ENCODE peak calls at places on chromosomes 6 and 20, in nine cellular contexts. O is transverse colon, T is SK-N-SH, H is upper lobe of left lung, E is ovary, K is stomach, L is H1, S is sigmoid colon, N is K562. F is an unnamed sample.

GRCh38 chr6:159701413-159701999 is 8.5 kb upstream of the SOD2 start:
- DNase-seq in O (no peak), T (no peak), H (no peak), E (no peak), K (no peak), L (no peak), S (peak; percentile 80), N (no peak), F (no peak)

GRCh38 chr20:45998337-45998736 is 10.4 kb upstream of the MMP9 start:
- DNase-seq in O (no peak), T (no peak), H (peak; percentile 64), E (no peak), K (no peak), L (no peak), S (peak; percentile 61), N (no peak), F (no peak)

GRCh38 chr6:116035616-116036015 is 25.1 kb downstream of the FRK start:
- DNase-seq in O (no peak), T (no peak), H (no peak), E (no peak), K (no peak), L (no peak), S (no peak), N (no peak), F (no peak)

GRCh38 chr20:18926972-18927371 is 113.4 kb downstream of the SCP2D1 start:
- DNase-seq in O (no peak), T (no peak), H (no peak), E (no peak), K (no peak), L (no peak), S (no peak), N (no peak), F (no peak)

GRCh38 chr6:47165918-47166317 is 123.8 kb upstream of the ADGRF1 start:
- DNase-seq in O (no peak), T (no peak), H (no peak), E (no peak), K (no peak), L (no peak), S (no peak), N (no peak), F (no peak)

GRCh38 chr6:17280552-17281090 is 540 bp upstream of the RBM24 start:
- DNase-seq in O (peak; percentile 38), T (peak; percentile 66), H (no peak), E (peak; percentile 54), K (peak; percentile 30), L (peak; percentile 76), S (peak; percentile 77), N (no peak), F (peak; percentile 61)

GRCh38 chr20:47720636-47721427 is 64.4 kb downstream of the SULF2 start:
- DNase-seq in O (no peak), T (no peak), H (no peak), E (no peak), K (no peak), L (no peak), S (no peak), N (no peak), F (no peak)

GRCh38 chr6:44176935-44177509 is 18.4 kb downstream of the CAPN11 start:
- DNase-seq in O (no peak), T (no peak), H (no peak), E (no peak), K (no peak), L (no peak), S (no peak), N (no peak), F (no peak)

GRCh38 chr6:129859524-129859923 is 1.6 kb downstream of the TMEM244 start:
- DNase-seq in O (no peak), T (no peak), H (no peak), E (no peak), K (no peak), L (no peak), S (no peak), N (no peak), F (no peak)

GRCh38 chr6:163324928-163325784 is 89.4 kb upstream of the QKI start:
- DNase-seq in O (no peak), T (no peak), H (peak; percentile 56), E (no peak), K (peak; percentile 52), L (no peak), S (peak; percentile 78), N (no peak), F (no peak)

GRCh38 chr6:98924647-98925046 is 23.1 kb downstream of the FBXL4 start:
- DNase-seq in O (no peak), T (no peak), H (no peak), E (no peak), K (peak; percentile 63), L (no peak), S (no peak), N (no peak), F (no peak)

GRCh38 chr20:59645761-59646171 is 41.4 kb downstream of the PHACTR3 start:
- DNase-seq in O (no peak), T (no peak), H (no peak), E (no peak), K (no peak), L (no peak), S (peak; percentile 52), N (no peak), F (no peak)

GRCh38 chr6:169866668-169867521 is 115.5 kb downstream of the ERMARD start:
- DNase-seq in O (no peak), T (no peak), H (no peak), E (no peak), K (peak; percentile 11), L (peak; percentile 22), S (peak; percentile 8), N (no peak), F (no peak)
- H3K27me3 ChIP-seq in O (no peaks in the 10 kb centered on the region), T (no peaks in the 10 kb centered on the region), H (no peaks in the 10 kb centered on the region), E (no peaks in the 10 kb centered on the region), K (no peaks in the 10 kb centered on the region), L (no peaks in the 10 kb centered on the region), S (no peaks in the 10 kb centered on the region), N (peaks cover 17% of the 10 kb centered on the region), F (no peaks in the 10 kb centered on the region)

GRCh38 chr6:147677647-147678046 is 169.2 kb downstream of the SAMD5 start:
- DNase-seq in O (no peak), T (no peak), H (no peak), E (no peak), K (no peak), L (no peak), S (no peak), N (no peak), F (no peak)

GRCh38 chr6:147674794-147675193 is 166.3 kb downstream of the SAMD5 start:
- DNase-seq in O (no peak), T (no peak), H (no peak), E (no peak), K (no peak), L (no peak), S (no peak), N (no peak), F (no peak)

GRCh38 chr6:147676896-147677295 is 168.4 kb downstream of the SAMD5 start:
- DNase-seq in O (no peak), T (no peak), H (no peak), E (no peak), K (no peak), L (no peak), S (no peak), N (no peak), F (no peak)

GRCh38 chr6:147675281-147675680 is 166.8 kb downstream of the SAMD5 start:
- DNase-seq in O (no peak), T (no peak), H (no peak), E (no peak), K (no peak), L (no peak), S (no peak), N (no peak), F (no peak)

DNA sequence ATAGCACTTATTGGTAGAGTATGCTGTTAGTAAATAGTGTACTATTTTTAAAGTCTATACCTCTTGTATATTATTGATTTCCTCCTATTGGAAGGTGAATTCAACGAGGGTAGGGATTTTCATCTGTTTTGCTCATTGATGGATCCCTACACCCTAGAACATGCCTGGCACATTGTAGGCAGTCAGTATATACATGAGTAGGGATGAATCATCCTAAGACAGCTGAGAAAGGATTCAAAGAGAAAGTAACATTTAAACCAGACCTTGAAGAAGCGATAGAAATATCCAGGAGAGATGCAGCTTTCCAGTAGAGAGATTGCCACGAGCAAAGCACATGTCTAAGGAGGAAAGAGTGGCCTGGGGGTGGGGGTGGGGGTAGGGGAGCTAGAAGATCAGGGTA is 168.0 kb downstream of the SAMD5 start:
- DNase-seq in O (no peak), T (no peak), H (no peak), E (no peak), K (no peak), L (no peak), S (no peak), N (no peak), F (no peak)
- TF ChIP-seq EP300 in O (no peak), T (no peak), H (no peak), E (no peak), K (no peak), L (no peak), S (no peak), N (no peak), F (no peak)

GRCh38 chr6:11280394-11280793 is 47.9 kb upstream of the NEDD9 start:
- DNase-seq in O (no peak), T (no peak), H (no peak), E (no peak), K (no peak), L (no peak), S (no peak), N (no peak), F (no peak)

GRCh38 chr6:11283629-11284028 is 51.2 kb upstream of the NEDD9 start:
- DNase-seq in O (no peak), T (no peak), H (no peak), E (no peak), K (no peak), L (no peak), S (no peak), N (no peak), F (no peak)

GRCh38 chr6:11284996-11285395 is 52.5 kb upstream of the NEDD9 start:
- DNase-seq in O (no peak), T (no peak), H (no peak), E (no peak), K (no peak), L (no peak), S (no peak), N (no peak), F (no peak)

GRCh38 chr6:11282245-11282644 is 49.8 kb upstream of the NEDD9 start:
- DNase-seq in O (no peak), T (no peak), H (no peak), E (no peak), K (no peak), L (no peak), S (no peak), N (no peak), F (no peak)

DNA sequence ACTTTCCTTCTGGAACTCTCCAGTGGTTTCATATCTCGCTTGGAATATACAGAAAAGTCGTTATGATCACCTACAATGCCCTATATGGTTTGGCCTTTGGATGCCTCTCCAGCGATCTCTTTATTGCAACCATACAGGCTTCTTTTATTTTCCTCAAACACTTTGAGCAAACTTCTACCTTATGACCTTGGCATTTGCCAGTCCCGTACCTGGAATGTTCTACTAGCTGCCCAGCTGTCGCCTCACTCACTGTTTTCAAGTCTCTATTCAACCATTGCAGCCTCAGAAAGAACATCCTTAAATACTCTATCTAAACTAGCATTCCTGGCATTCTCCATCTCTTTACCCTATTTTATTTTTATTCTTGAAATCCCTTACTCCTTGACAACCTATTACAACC is 50.4 kb upstream of the NEDD9 start:
- DNase-seq in O (no peak), T (no peak), H (no peak), E (no peak), K (no peak), L (no peak), S (no peak), N (no peak), F (no peak)
- H3K27me3 ChIP-seq in O (no peaks in the 10 kb centered on the region), T (no peaks in the 10 kb centered on the region), H (no peaks in the 10 kb centered on the region), E (no peaks in the 10 kb centered on the region), K (no peaks in the 10 kb centered on the region), L (no peaks in the 10 kb centered on the region), S (no peaks in the 10 kb centered on the region), N (peaks cover 12% of the 10 kb centered on the region), F (no peaks in the 10 kb centered on the region)

GRCh38 chr20:57698191-57698866 is 11.5 kb downstream of the PMEPA1 start:
- DNase-seq in O (peak; percentile 77), T (peak; percentile 57), H (no peak), E (no peak), K (peak; percentile 40), L (no peak), S (no peak), N (no peak), F (no peak)
- TF ChIP-seq EP300 in O (no peak), T (peak; percentile 79), H (no peak), E (no peak), K (no peak), L (no peak), S (no peak), N (no peak), F (no peak)